ENCODE peak calls at places on chromosomes 4 and X, in ten cellular contexts. O is A549, I is transverse colon, D is tibial nerve, T is suprapubic skin, A is sigmoid colon, S is SK-N-SH, B is esophagus muscularis mucosa, H is upper lobe of left lung, M is K562. L is an unnamed sample.

GRCh38 chrX:70208479-70208878 is 26.0 kb upstream of the AWAT1 start:
- DNase-seq in O (no peak), B (no peak), A (no peak), I (no peak), S (no peak), M (no peak), H (no peak), T (no peak), D (no peak), L (no peak)

GRCh38 chr4:138677212-138677611 is 338.4 kb upstream of the NOCT start:
- DNase-seq in M (no peak), A (no peak), O (no peak), H (no peak), T (no peak), I (no peak), B (no peak), S (no peak), D (no peak), L (no peak)

GRCh38 chr4:80125252-80126177 is 52.5 kb upstream of the ANTXR2 start:
- DNase-seq in H (no peak), A (no peak), I (peak), M (peak), O (no peak), T (no peak), S (no peak), D (peak), B (no peak), L (no peak)

GRCh38 chr4:38313175-38313574 is 350.8 kb upstream of the KLF3 start:
- DNase-seq in A (no peak), D (no peak), O (no peak), T (no peak), S (no peak), B (no peak), H (no peak), M (no peak), I (peak), L (no peak)

GRCh38 chr4:72314869-72315268 is 254.2 kb downstream of the ADAMTS3 start:
- DNase-seq in O (no peak), B (no peak), H (no peak), T (no peak), S (no peak), M (no peak), A (no peak), I (no peak), D (peak), L (no peak)

GRCh38 chrX:40008841-40009461 is 88.8 kb downstream of the BCOR start:
- DNase-seq in D (no peak), I (peak), B (no peak), S (peak), T (peak), O (no peak), M (no peak), H (peak), A (peak), L (peak)

GRCh38 chr4:8021796-8022195 is 82.1 kb upstream of the AFAP1 start:
- DNase-seq in I (no peak), S (peak), O (peak), A (no peak), D (no peak), T (no peak), B (no peak), H (no peak), M (no peak), L (no peak)

GRCh38 chrX:16368696-16369095 is 201.4 kb downstream of the MAGEB17 start:
- DNase-seq in I (no peak), T (no peak), A (no peak), O (no peak), D (no peak), M (no peak), B (no peak), H (no peak), S (no peak), L (no peak)

GRCh38 chrX:9352683-9353430 is 112.0 kb upstream of the TBL1X start:
- DNase-seq in B (no peak), T (no peak), O (no peak), D (peak), M (peak), H (no peak), S (no peak), I (peak), A (no peak), L (no peak)

GRCh38 chrX:259692-260355 is 21.4 kb upstream of the PLCXD1 start:
- DNase-seq in H (no peak), S (no peak), A (peak), B (no peak), O (peak), M (no peak), D (no peak), T (no peak), I (no peak), L (no peak)

GRCh38 chrX:150223176-150224015 is 139.7 kb upstream of the MAMLD1 start:
- DNase-seq in T (no peak), D (no peak), A (no peak), S (no peak), O (no peak), B (no peak), I (no peak), H (no peak), M (no peak), L (no peak)

GRCh38 chr4:89172865-89173264 is 61.5 kb downstream of the TIGD2 start:
- DNase-seq in S (no peak), I (no peak), T (no peak), B (no peak), O (no peak), H (no peak), A (no peak), D (no peak), M (peak), L (no peak)

GRCh38 chr4:98959411-98959810 is 30.5 kb upstream of the EIF4E start:
- DNase-seq in D (no peak), T (no peak), O (no peak), I (no peak), H (no peak), B (no peak), S (no peak), A (no peak), M (no peak), L (no peak)

GRCh38 chrX:120560405-120560841 is 339 bp downstream of the CUL4B start:
- DNase-seq in B (peak), S (no peak), D (peak), I (peak), O (no peak), M (no peak), T (no peak), H (no peak), A (peak), L (no peak)

GRCh38 chr4:74934016-74934821 is 1.3 kb downstream of the PARM1 start:
- DNase-seq in B (no peak), M (no peak), A (no peak), O (no peak), S (peak), I (peak), T (no peak), D (no peak), H (peak), L (peak)

GRCh38 chr4:148692242-148692641 is 250.0 kb upstream of the NR3C2 start:
- DNase-seq in B (no peak), A (no peak), O (no peak), I (peak), T (no peak), M (no peak), S (no peak), D (no peak), H (no peak), L (no peak)

GRCh38 chrX:1941291-1941690 is 326.4 kb downstream of the ASMT start:
- DNase-seq in T (no peak), O (no peak), S (no peak), M (no peak), H (no peak), A (no peak), B (no peak), D (no peak), I (no peak), L (no peak)

GRCh38 chr4:39255266-39255665 is 72.9 kb downstream of the WDR19 start:
- DNase-seq in A (no peak), H (no peak), M (peak), O (peak), D (no peak), S (no peak), T (no peak), B (no peak), I (no peak), L (no peak)

GRCh38 chr4:69836321-69836720 is 23.6 kb downstream of the SULT1E1 start:
- DNase-seq in O (no peak), T (no peak), H (no peak), I (no peak), B (no peak), A (no peak), M (no peak), D (no peak), S (no peak), L (no peak)

GRCh38 chrX:97616883-97617510 is 733.3 kb downstream of the RPA4 start:
- DNase-seq in I (no peak), A (no peak), T (no peak), B (no peak), S (no peak), O (peak), D (no peak), H (no peak), M (no peak), L (no peak)

GRCh38 chrX:109537324-109537665 is 651 bp downstream of the NXT2 start:
- DNase-seq in M (no peak), D (peak), O (no peak), S (no peak), H (no peak), I (peak), A (no peak), B (no peak), T (peak), L (no peak)

GRCh38 chrX:1434871-1435240 is 17.9 kb downstream of the ASMTL start:
- DNase-seq in O (no peak), T (peak), B (no peak), D (no peak), M (no peak), I (no peak), A (peak), S (no peak), H (no peak), L (no peak)

GRCh38 chr4:95551653-95552052 is 2.9 kb upstream of the UNC5C start:
- DNase-seq in D (no peak), B (no peak), O (no peak), M (no peak), A (no peak), H (no peak), I (no peak), S (no peak), T (no peak), L (no peak)

GRCh38 chrX:76454456-76454927 is 27.0 kb downstream of the MAGEE1 start:
- DNase-seq in T (no peak), O (no peak), D (no peak), I (no peak), M (peak), A (no peak), S (peak), H (no peak), B (no peak), L (no peak)

GRCh38 chrX:9131066-9131465 is 97.1 kb upstream of the FAM9B start:
- DNase-seq in O (no peak), T (no peak), D (no peak), H (no peak), A (no peak), I (no peak), S (no peak), B (no peak), M (no peak), L (no peak)

GRCh38 chrX:64975491-64975890 is 759 bp downstream of the ZC4H2 start:
- DNase-seq in O (peak), D (peak), B (no peak), M (no peak), T (no peak), S (peak), I (peak), A (peak), H (peak), L (peak)

GRCh38 chr4:109315341-109315740 is 12.9 kb upstream of the COL25A1 start:
- DNase-seq in B (no peak), S (no peak), T (no peak), O (no peak), A (no peak), D (no peak), M (no peak), H (no peak), I (no peak), L (no peak)

GRCh38 chrX:101803451-101803850 is 128.4 kb downstream of the ZMAT1 start:
- DNase-seq in H (no peak), T (no peak), S (no peak), D (peak), A (no peak), O (no peak), I (no peak), M (no peak), B (no peak), L (no peak)

GRCh38 chr4:30717208-30718020 is 2.8 kb upstream of the PCDH7 start:
- DNase-seq in B (no peak), A (peak), D (no peak), T (no peak), O (peak), I (peak), M (no peak), S (peak), H (peak), L (peak)

GRCh38 chr4:137794779-137795178 is 262.5 kb upstream of the PCDH18 start:
- DNase-seq in H (no peak), I (no peak), O (no peak), A (no peak), D (no peak), M (no peak), S (no peak), T (no peak), B (no peak), L (no peak)

GRCh38 chrX:106897259-106897658 is 5.9 kb downstream of the RIPPLY1 start:
- DNase-seq in H (no peak), I (no peak), A (no peak), B (no peak), S (no peak), D (no peak), T (no peak), O (peak), M (no peak), L (no peak)

GRCh38 chr4:189547537-189547936 is 393.1 kb upstream of the FRG1 start:
- DNase-seq in T (no peak), I (no peak), B (no peak), O (no peak), A (no peak), D (no peak), H (peak), M (no peak), S (no peak), L (peak)

GRCh38 chrX:129318375-129318774 is 204.9 kb downstream of the SMARCA1 start:
- DNase-seq in S (peak), H (no peak), I (no peak), O (peak), T (no peak), B (no peak), M (peak), A (no peak), D (no peak), L (no peak)

GRCh38 chrX:65866146-65866545 is 173.7 kb downstream of the VSIG4 start:
- DNase-seq in H (no peak), B (no peak), S (no peak), M (no peak), T (no peak), D (no peak), O (no peak), I (no peak), A (no peak), L (no peak)

GRCh38 chr4:114091546-114091945 is 112.1 kb upstream of the ARSJ start:
- DNase-seq in H (no peak), S (no peak), M (no peak), T (no peak), I (no peak), A (no peak), O (no peak), D (no peak), B (no peak), L (no peak)

GRCh38 chr4:82789377-82789776 is 9.2 kb downstream of the SCD5 start:
- DNase-seq in M (no peak), I (no peak), B (peak), O (no peak), A (no peak), S (no peak), H (no peak), D (no peak), T (no peak), L (no peak)

GRCh38 chr4:82797048-82797590 is 1.5 kb downstream of the SCD5 start:
- DNase-seq in A (no peak), S (peak), D (no peak), M (no peak), T (no peak), H (no peak), I (no peak), O (no peak), B (no peak), L (peak)

GRCh38 chr4:82791179-82791578 is 7.4 kb downstream of the SCD5 start:
- DNase-seq in T (no peak), A (no peak), I (no peak), D (no peak), O (no peak), M (no peak), H (no peak), B (no peak), S (no peak), L (no peak)

GRCh38 chr4:82790060-82790660 is 8.4 kb downstream of the SCD5 start:
- DNase-seq in M (no peak), A (no peak), I (no peak), D (no peak), B (no peak), T (no peak), S (no peak), H (no peak), O (no peak), L (no peak)

DNA sequence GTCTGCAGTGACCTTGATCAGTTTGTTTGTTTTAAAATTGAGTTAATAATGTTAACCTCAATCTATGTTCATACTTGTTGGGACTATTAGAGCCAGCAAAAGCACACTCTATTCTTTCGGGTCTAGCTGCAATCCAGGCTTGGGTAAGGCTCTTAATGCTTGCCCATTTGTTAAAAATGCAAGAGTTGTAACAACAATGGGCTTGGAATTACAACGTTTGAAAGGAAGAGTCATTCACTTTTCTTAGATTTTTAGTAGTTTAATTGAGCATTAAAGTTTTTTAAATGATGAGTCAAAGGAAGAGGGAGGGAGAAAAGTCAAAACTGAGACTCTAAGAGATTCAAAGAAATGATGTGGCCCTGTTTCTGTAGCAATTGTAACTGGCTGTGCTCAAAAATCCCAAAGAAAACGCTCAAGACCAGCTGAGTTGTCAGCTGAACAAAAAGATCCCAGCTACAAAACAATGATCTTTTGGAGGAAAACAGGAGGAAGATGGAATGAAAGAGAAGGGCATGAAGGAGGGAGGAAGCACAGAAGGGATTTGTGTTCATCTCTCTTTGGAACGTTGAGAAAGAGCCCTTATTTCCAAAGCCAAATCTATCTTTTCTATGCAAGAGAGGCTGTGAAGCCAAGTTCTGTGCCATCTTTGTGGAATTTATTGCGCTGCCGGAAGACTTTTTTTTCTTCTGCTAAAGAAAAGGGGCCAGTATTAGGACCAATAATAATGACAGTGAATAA is 5.5 kb downstream of the SCD5 start:
- DNase-seq in O (no peak), A (no peak), I (no peak), S (no peak), T (no peak), D (no peak), H (no peak), B (no peak), M (no peak), L (no peak)
- TF ChIP-seq EP300 in O (no peak), A (no peak), I (no peak), S (no peak), T (no peak), D (no peak), H (no peak), B (no peak), M (no peak), L (no peak)

DNA sequence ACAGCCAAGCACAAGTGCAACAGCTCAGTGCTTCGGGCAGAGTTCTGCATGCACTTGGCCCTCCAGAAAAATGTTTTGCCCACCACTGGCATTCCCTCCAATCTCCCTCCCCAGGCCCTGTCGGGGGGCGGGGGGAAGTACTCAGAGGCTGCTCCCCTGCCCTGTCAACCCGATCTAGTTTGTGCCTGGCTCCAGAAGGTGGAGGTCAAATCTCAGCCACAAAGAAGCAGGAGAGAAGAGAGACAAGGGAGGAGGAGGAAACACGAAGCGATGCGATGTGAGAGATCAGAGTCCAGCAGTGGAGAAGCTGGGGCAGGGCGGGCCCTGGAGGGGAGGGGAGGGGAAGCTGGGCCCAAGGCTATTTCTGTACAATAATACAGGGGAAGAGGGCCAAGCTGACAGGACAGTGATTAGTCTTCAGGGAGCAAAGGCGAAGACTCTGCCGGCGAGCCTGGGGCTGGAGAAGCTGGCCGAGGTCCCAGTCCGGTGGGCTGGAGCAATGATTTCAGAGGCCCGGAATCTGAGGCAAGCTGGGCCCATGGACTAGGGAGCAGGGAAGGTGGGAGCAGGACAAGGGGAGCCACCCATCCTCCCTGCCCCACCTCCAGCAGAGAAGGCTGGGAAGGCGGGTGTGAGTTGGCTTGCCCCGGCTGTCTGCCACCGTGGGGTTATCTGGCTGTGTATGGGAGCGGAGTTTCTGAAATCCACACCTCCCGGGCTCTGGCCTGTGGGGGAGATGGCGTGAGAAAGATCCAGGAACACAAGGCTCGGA is 167.1 kb downstream of the EFNB1 start:
- DNase-seq in O (no peak), B (peak), I (peak), M (no peak), A (no peak), T (peak), H (peak), S (no peak), D (peak), L (peak)
- TF ChIP-seq EP300 in O (no peak), B (no peak), I (no peak), M (no peak), A (no peak), T (no peak), H (no peak), S (no peak), D (no peak), L (no peak)

GRCh38 chr4:173074501-173074946 is 94.1 kb upstream of the GALNT7 start:
- DNase-seq in D (no peak), B (no peak), M (no peak), T (no peak), I (no peak), S (no peak), A (no peak), O (peak), H (no peak), L (no peak)
- TF ChIP-seq EP300 in D (no peak), B (no peak), M (no peak), T (no peak), I (no peak), S (no peak), A (no peak), O (no peak), H (no peak), L (no peak)

GRCh38 chr4:126715067-126715466 is 917.7 kb upstream of the INTU start:
- DNase-seq in I (no peak), T (no peak), S (no peak), A (no peak), M (no peak), O (no peak), D (no peak), H (no peak), B (no peak), L (no peak)
- TF ChIP-seq EP300 in I (no peak), T (no peak), S (no peak), A (no peak), M (no peak), O (no peak), D (no peak), H (no peak), B (no peak), L (no peak)

DNA sequence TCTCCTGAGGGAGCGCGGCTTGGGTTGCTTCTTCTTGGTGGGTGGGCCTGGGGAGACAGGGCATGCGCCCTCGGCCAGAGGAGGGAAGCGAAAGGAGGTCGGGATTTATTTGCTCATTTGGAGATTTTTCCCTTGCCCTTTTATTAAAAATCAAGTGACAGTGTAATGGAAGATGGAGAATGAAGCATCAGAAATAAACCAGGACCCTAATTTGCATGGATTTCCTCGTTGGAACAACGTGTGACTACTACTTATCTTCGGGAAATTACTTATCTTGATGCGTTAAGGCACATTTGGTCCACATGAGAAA is 707 bp upstream of the CLOCK start:
- DNase-seq in I (no peak), O (no peak), M (no peak), T (no peak), D (no peak), B (no peak), H (peak), S (peak), A (peak), L (peak)
- TF ChIP-seq EP300 in I (peak), O (no peak), M (no peak), T (no peak), D (no peak), B (no peak), H (no peak), S (no peak), A (no peak), L (no peak)

GRCh38 chr4:6188687-6189305 is 11.6 kb downstream of the JAKMIP1 start:
- DNase-seq in O (no peak), B (no peak), I (no peak), D (no peak), M (no peak), A (no peak), T (no peak), H (no peak), S (peak), L (no peak)
- TF ChIP-seq EP300 in O (no peak), B (no peak), I (no peak), D (no peak), M (no peak), A (no peak), T (no peak), H (no peak), S (peak), L (no peak)

L was measured in ovary.